ENCODE peak calls at places on chromosomes 6 and 20, in six cellular contexts. One of them, this sample, is unnamed.

GRCh38 chr6:41515995-41516394 is 30.2 kb upstream of the FOXP4 start:
- DNase-seq in pancreas: no peak
- DNase-seq in cardiac fibroblast: no peak
- DNase-seq in brain microvascular endothelial cell: no peak
- DNase-seq in GM23338: no peak
- DNase-seq in sigmoid colon: no peak
- DNase-seq in this sample: no peak

GRCh38 chr6:163170294-163170883 is 244.1 kb upstream of the QKI start:
- DNase-seq in pancreas: no peak
- DNase-seq in cardiac fibroblast: peak
- DNase-seq in brain microvascular endothelial cell: no peak
- DNase-seq in GM23338: peak
- DNase-seq in sigmoid colon: no peak
- DNase-seq in this sample: peak

GRCh38 chr20:23889775-23890187 is 10.2 kb upstream of the CST5 start:
- DNase-seq in pancreas: peak
- DNase-seq in cardiac fibroblast: peak
- DNase-seq in brain microvascular endothelial cell: peak
- DNase-seq in GM23338: peak
- DNase-seq in sigmoid colon: no peak
- DNase-seq in this sample: peak

GRCh38 chr6:22017272-22017671 is 279.6 kb downstream of the PRL start:
- DNase-seq in pancreas: no peak
- DNase-seq in cardiac fibroblast: no peak
- DNase-seq in brain microvascular endothelial cell: no peak
- DNase-seq in GM23338: no peak
- DNase-seq in sigmoid colon: no peak
- DNase-seq in this sample: no peak

GRCh38 chr6:111566873-111567517 is 38.7 kb downstream of the TRAF3IP2 start:
- DNase-seq in pancreas: no peak
- DNase-seq in cardiac fibroblast: peak
- DNase-seq in brain microvascular endothelial cell: no peak
- DNase-seq in GM23338: no peak
- DNase-seq in sigmoid colon: no peak
- DNase-seq in this sample: no peak

GRCh38 chr6:42026540-42026939 is 23.8 kb upstream of the TAF8 start:
- DNase-seq in pancreas: no peak
- DNase-seq in cardiac fibroblast: no peak
- DNase-seq in brain microvascular endothelial cell: no peak
- DNase-seq in GM23338: no peak
- DNase-seq in sigmoid colon: no peak
- DNase-seq in this sample: no peak

GRCh38 chr20:20076297-20077065 is 24.1 kb downstream of the CFAP61 start:
- DNase-seq in pancreas: no peak
- DNase-seq in cardiac fibroblast: peak
- DNase-seq in brain microvascular endothelial cell: peak
- DNase-seq in GM23338: no peak
- DNase-seq in sigmoid colon: no peak
- DNase-seq in this sample: no peak

GRCh38 chr6:75882734-75883133 is 133.7 kb downstream of the MYO6 start:
- DNase-seq in pancreas: no peak
- DNase-seq in cardiac fibroblast: peak
- DNase-seq in brain microvascular endothelial cell: peak
- DNase-seq in GM23338: no peak
- DNase-seq in sigmoid colon: no peak
- DNase-seq in this sample: no peak

GRCh38 chr6:162615016-162615717 is 112.4 kb downstream of the PRKN start:
- DNase-seq in pancreas: no peak
- DNase-seq in cardiac fibroblast: peak
- DNase-seq in brain microvascular endothelial cell: no peak
- DNase-seq in GM23338: no peak
- DNase-seq in sigmoid colon: no peak
- DNase-seq in this sample: no peak

GRCh38 chr20:12882832-12883506 is 125.8 kb upstream of the SPTLC3 start:
- DNase-seq in pancreas: no peak
- DNase-seq in cardiac fibroblast: peak
- DNase-seq in brain microvascular endothelial cell: peak
- DNase-seq in GM23338: no peak
- DNase-seq in sigmoid colon: no peak
- DNase-seq in this sample: no peak

GRCh38 chr6:69735029-69735428 is 61.8 kb downstream of the LMBRD1 start:
- DNase-seq in pancreas: no peak
- DNase-seq in cardiac fibroblast: no peak
- DNase-seq in brain microvascular endothelial cell: no peak
- DNase-seq in GM23338: no peak
- DNase-seq in sigmoid colon: no peak
- DNase-seq in this sample: no peak

GRCh38 chr6:126143650-126144260 is 157.4 kb downstream of the TRMT11 start:
- DNase-seq in pancreas: no peak
- DNase-seq in cardiac fibroblast: peak
- DNase-seq in brain microvascular endothelial cell: no peak
- DNase-seq in GM23338: no peak
- DNase-seq in sigmoid colon: no peak
- DNase-seq in this sample: no peak

GRCh38 chr6:112188906-112189305 is 65.5 kb downstream of the LAMA4 start:
- DNase-seq in pancreas: no peak
- DNase-seq in cardiac fibroblast: peak
- DNase-seq in brain microvascular endothelial cell: peak
- DNase-seq in GM23338: no peak
- DNase-seq in sigmoid colon: no peak
- DNase-seq in this sample: no peak

GRCh38 chr6:17988422-17988944 is 1.0 kb upstream of the KIF13A start:
- DNase-seq in pancreas: peak
- DNase-seq in cardiac fibroblast: no peak
- DNase-seq in brain microvascular endothelial cell: no peak
- DNase-seq in GM23338: no peak
- DNase-seq in sigmoid colon: no peak
- DNase-seq in this sample: no peak

DNA sequence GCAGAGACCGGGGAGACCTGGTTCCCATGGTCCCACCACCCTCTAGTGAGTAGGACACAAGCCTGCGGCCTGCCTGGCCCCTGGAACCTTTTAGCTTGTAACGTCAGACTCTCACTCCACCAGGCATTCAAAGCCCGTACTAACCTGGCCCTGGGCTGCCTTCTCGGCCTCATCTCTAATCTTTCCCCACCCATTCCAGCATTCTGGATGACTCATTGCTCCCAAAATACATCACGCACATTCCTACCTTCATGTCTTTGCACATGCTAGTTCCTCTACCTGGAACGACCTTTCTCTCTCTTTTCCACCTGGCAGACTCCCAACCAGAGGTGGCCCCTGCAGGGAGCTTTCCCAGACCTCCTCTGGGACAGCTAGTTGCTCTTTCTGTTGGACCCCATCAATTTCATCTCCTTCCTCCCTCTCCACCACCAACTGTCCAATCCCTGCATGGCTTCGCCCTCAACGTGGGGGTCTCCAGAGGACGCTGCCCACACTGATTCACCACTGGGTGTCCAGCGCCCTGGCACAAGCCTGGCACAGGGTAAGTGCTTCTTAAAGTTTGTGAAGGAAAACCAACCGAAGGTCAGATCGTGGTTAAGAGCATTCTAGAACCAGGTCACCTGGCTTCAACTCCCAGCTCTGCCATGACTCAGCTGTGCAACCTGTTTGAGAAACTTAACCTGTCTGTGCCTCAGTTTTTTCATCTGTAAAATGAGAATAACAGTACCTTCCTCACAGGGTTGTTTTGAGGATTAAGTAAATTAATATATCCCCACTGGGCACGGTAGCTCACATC is 35.2 kb downstream of the JPH2 start:
- DNase-seq in pancreas: no peak
- DNase-seq in cardiac fibroblast: no peak
- DNase-seq in brain microvascular endothelial cell: no peak
- DNase-seq in GM23338: no peak
- DNase-seq in sigmoid colon: peak
- DNase-seq in this sample: no peak
- TF ChIP-seq CTCF in pancreas: no peak
- TF ChIP-seq CTCF in cardiac fibroblast: no peak
- TF ChIP-seq CTCF in brain microvascular endothelial cell: no peak
- TF ChIP-seq CTCF in GM23338: no peak
- TF ChIP-seq CTCF in sigmoid colon: no peak
- TF ChIP-seq CTCF in this sample: no peak

GRCh38 chr20:53578492-53579222 is 15.0 kb downstream of the ZNF217 start:
- DNase-seq in pancreas: peak
- DNase-seq in cardiac fibroblast: peak
- DNase-seq in brain microvascular endothelial cell: peak
- DNase-seq in GM23338: peak
- DNase-seq in sigmoid colon: no peak
- DNase-seq in this sample: peak
- TF ChIP-seq CTCF in pancreas: peak
- TF ChIP-seq CTCF in cardiac fibroblast: peak
- TF ChIP-seq CTCF in brain microvascular endothelial cell: peak
- TF ChIP-seq CTCF in GM23338: peak
- TF ChIP-seq CTCF in sigmoid colon: peak
- TF ChIP-seq CTCF in this sample: peak

GRCh38 chr6:73983367-73983766 is 287.4 kb downstream of the CD109 start:
- DNase-seq in pancreas: no peak
- DNase-seq in cardiac fibroblast: no peak
- DNase-seq in brain microvascular endothelial cell: peak
- DNase-seq in GM23338: no peak
- DNase-seq in sigmoid colon: no peak
- DNase-seq in this sample: no peak

GRCh38 chr6:73984851-73985250 is 288.8 kb downstream of the CD109 start:
- DNase-seq in pancreas: no peak
- DNase-seq in cardiac fibroblast: no peak
- DNase-seq in brain microvascular endothelial cell: no peak
- DNase-seq in GM23338: no peak
- DNase-seq in sigmoid colon: no peak
- DNase-seq in this sample: no peak

DNA sequence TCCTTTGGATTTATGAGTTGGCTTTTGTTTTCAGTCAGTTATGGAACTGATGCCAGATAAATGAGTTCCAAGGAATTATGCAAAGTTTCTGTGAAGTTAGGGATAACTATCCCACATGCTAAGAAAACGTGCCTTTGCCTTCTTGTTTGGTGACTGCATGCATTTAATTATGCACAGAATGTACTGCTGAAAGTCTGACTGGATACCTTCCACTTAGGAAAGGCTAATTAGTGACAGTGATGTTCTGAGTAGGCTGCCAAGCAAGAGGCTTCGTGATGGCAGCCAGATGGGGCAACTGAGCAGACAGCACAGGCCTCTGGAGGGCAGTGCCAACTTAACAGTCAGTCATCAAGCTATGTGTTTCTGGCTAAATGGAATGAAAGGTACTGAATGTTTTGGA is 289.9 kb downstream of the CD109 start:
- DNase-seq in pancreas: no peak
- DNase-seq in cardiac fibroblast: peak
- DNase-seq in brain microvascular endothelial cell: no peak
- DNase-seq in GM23338: peak
- DNase-seq in sigmoid colon: no peak
- DNase-seq in this sample: no peak
- TF ChIP-seq CTCF in pancreas: no peak
- TF ChIP-seq CTCF in cardiac fibroblast: peak
- TF ChIP-seq CTCF in brain microvascular endothelial cell: peak
- TF ChIP-seq CTCF in GM23338: peak
- TF ChIP-seq CTCF in sigmoid colon: no peak
- TF ChIP-seq CTCF in this sample: no peak

DNA sequence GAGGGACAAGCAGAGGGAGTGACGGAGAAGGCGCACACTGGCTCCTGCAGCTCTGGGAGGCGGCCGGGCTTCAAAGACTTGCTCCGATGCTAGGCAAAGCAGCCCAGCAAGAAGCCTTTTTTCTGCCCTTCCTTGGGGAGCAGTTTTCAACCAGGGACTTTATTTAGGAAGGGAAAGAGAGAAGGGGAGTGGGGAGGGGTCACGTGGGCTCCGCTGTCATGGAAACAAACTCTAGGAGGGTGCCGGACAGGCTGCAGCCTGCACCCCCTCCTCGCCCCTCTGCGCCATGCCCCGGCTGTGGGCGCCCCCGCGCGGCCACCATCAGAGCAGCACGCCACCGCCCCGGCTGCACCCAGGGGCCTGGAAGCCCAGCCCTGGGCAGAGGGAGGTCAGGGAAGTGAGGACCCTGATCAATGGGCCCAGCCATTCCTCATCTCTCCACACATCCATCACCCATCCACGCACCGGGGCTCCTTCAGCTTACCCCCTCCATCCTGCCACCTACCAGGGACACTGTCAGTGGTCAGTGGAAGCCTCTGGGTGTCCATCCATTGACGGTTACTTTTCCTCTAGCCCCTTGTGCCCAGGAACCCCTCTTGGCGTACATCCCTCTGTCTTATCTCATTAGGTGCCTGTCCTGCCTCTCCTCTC is 66.6 kb upstream of the CCDC167 start:
- DNase-seq in pancreas: no peak
- DNase-seq in cardiac fibroblast: peak
- DNase-seq in brain microvascular endothelial cell: peak
- DNase-seq in GM23338: peak
- DNase-seq in sigmoid colon: no peak
- DNase-seq in this sample: peak
- TF ChIP-seq CTCF in pancreas: peak
- TF ChIP-seq CTCF in cardiac fibroblast: peak
- TF ChIP-seq CTCF in brain microvascular endothelial cell: peak
- TF ChIP-seq CTCF in GM23338: peak
- TF ChIP-seq CTCF in sigmoid colon: peak
- TF ChIP-seq CTCF in this sample: peak

DNA sequence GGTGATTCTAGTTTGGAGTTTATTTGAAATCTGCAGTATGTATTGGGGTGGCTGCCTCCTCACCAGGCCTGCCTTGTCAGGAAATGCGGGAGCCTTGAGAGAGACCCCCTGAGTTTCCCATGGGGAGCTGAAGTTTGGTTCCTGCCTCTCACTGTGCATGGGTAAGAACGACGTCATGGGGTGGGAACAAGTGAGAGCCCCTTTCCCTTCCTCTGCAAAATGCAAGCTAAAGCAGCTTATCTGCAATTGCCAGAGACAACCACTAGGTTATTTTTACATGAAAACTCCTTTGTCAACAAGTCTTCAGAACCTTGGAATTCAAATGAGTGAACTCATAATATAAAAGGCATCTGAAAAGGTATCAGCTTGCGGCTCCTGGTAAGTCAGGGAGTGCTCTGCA is 58.4 kb downstream of the TMEM170B start:
- DNase-seq in pancreas: no peak
- DNase-seq in cardiac fibroblast: no peak
- DNase-seq in brain microvascular endothelial cell: peak
- DNase-seq in GM23338: peak
- DNase-seq in sigmoid colon: no peak
- DNase-seq in this sample: no peak
- TF ChIP-seq CTCF in pancreas: no peak
- TF ChIP-seq CTCF in cardiac fibroblast: peak
- TF ChIP-seq CTCF in brain microvascular endothelial cell: peak
- TF ChIP-seq CTCF in GM23338: peak
- TF ChIP-seq CTCF in sigmoid colon: no peak
- TF ChIP-seq CTCF in this sample: no peak

GRCh38 chr6:44235269-44235668 is 11.6 kb upstream of the HSP90AB1 start:
- DNase-seq in pancreas: no peak
- DNase-seq in cardiac fibroblast: no peak
- DNase-seq in brain microvascular endothelial cell: no peak
- DNase-seq in GM23338: no peak
- DNase-seq in sigmoid colon: no peak
- DNase-seq in this sample: no peak

GRCh38 chr6:44234101-44235090 is 11.0 kb downstream of the SLC29A1 start:
- DNase-seq in pancreas: peak
- DNase-seq in cardiac fibroblast: peak
- DNase-seq in brain microvascular endothelial cell: peak
- DNase-seq in GM23338: peak
- DNase-seq in sigmoid colon: peak
- DNase-seq in this sample: peak

GRCh38 chr6:44237813-44238433 is 9.0 kb upstream of the HSP90AB1 start:
- DNase-seq in pancreas: peak
- DNase-seq in cardiac fibroblast: peak
- DNase-seq in brain microvascular endothelial cell: peak
- DNase-seq in GM23338: peak
- DNase-seq in sigmoid colon: peak
- DNase-seq in this sample: peak

GRCh38 chr6:44237021-44237812 is 9.7 kb upstream of the HSP90AB1 start:
- DNase-seq in pancreas: peak
- DNase-seq in cardiac fibroblast: peak
- DNase-seq in brain microvascular endothelial cell: peak
- DNase-seq in GM23338: peak
- DNase-seq in sigmoid colon: peak
- DNase-seq in this sample: peak

GRCh38 chr6:44235891-44236516 is 10.9 kb upstream of the HSP90AB1 start:
- DNase-seq in pancreas: no peak
- DNase-seq in cardiac fibroblast: no peak
- DNase-seq in brain microvascular endothelial cell: no peak
- DNase-seq in GM23338: peak
- DNase-seq in sigmoid colon: no peak
- DNase-seq in this sample: no peak
- TF ChIP-seq CTCF in pancreas: no peak
- TF ChIP-seq CTCF in cardiac fibroblast: no peak
- TF ChIP-seq CTCF in brain microvascular endothelial cell: no peak
- TF ChIP-seq CTCF in GM23338: peak
- TF ChIP-seq CTCF in sigmoid colon: no peak
- TF ChIP-seq CTCF in this sample: no peak